ENCODE peak calls at places on chromosomes 4 and X, in ten cellular contexts. V is caudate nucleus; L is neuronal stem cell; N is prostate gland; O is IMR-90; C is heart right ventricle; X is CD8-positive, alpha-beta memory T cell; D is CD4-positive, alpha-beta memory T cell; R is left ventricle myocardium inferior; E is dorsolateral prefrontal cortex. Z is an unnamed sample.
A peak's percentile ranks its signal among the peaks of the same experiment; 100 is the strongest.

GRCh38 chr4:98939892-98940298 is 11.0 kb upstream of the EIF4E start:
- DNase-seq in C (no peak), N (peak; percentile 8), D (peak; percentile 32), L (peak; percentile 27), E (no peak), R (no peak), V (no peak), O (peak; percentile 80), X (no peak), Z (peak; percentile 48)

GRCh38 chr4:114358901-114359300 is 239.7 kb upstream of the UGT8 start:
- DNase-seq in R (no peak), N (no peak), V (no peak), E (no peak), C (no peak), X (no peak), O (no peak), D (no peak), L (no peak), Z (no peak)

GRCh38 chr4:66048861-66049260 is 378.6 kb upstream of the EPHA5 start:
- DNase-seq in R (no peak), D (no peak), E (no peak), X (no peak), N (no peak), V (no peak), L (no peak), C (no peak), O (no peak), Z (peak; percentile 78)

GRCh38 chr4:122980860-122981259 is 58.5 kb upstream of the NUDT6 start:
- DNase-seq in L (no peak), N (no peak), E (no peak), X (no peak), D (no peak), O (no peak), R (no peak), C (no peak), V (no peak), Z (no peak)

GRCh38 chr4:6190486-6190885 is 9.9 kb downstream of the JAKMIP1 start:
- DNase-seq in D (no peak), L (no peak), C (no peak), X (no peak), R (no peak), O (no peak), N (no peak), V (no peak), E (no peak), Z (no peak)

GRCh38 chrX:31506360-31506759 is 434.5 kb upstream of the FTHL17 start:
- DNase-seq in X (no peak), O (no peak), L (no peak), C (no peak), V (no peak), R (no peak), D (no peak), N (no peak), E (no peak), Z (no peak)

GRCh38 chr4:80529021-80529420 is 193.5 kb downstream of the CFAP299 start:
- DNase-seq in D (no peak), C (no peak), X (no peak), E (no peak), V (no peak), R (no peak), L (no peak), O (peak; percentile 61), N (no peak), Z (no peak)

GRCh38 chrX:50067435-50068292 is 133.1 kb downstream of the AKAP4 start:
- DNase-seq in E (peak; percentile 30), L (peak; percentile 67), X (no peak), O (peak; percentile 47), C (no peak), D (no peak), N (no peak), V (peak; percentile 3), R (no peak), Z (no peak)

GRCh38 chr4:91280551-91281290 is 1023.0 kb upstream of the GRID2 start:
- DNase-seq in X (no peak), C (no peak), D (no peak), V (no peak), E (no peak), N (no peak), L (no peak), O (no peak), R (no peak), Z (no peak)

GRCh38 chr4:128653514-128654420 is 155.7 kb upstream of the JADE1 start:
- DNase-seq in V (peak; percentile 32), D (no peak), O (peak; percentile 70), L (peak; percentile 76), N (peak; percentile 66), E (peak; percentile 19), C (peak; percentile 47), X (no peak), R (peak; percentile 56), Z (no peak)

GRCh38 chr4:40333921-40334352 is 1.2 kb upstream of the CHRNA9 start:
- DNase-seq in N (no peak), D (no peak), C (no peak), X (no peak), E (peak; percentile 6), R (no peak), L (no peak), O (peak; percentile 76), V (peak; percentile 10), Z (no peak)

GRCh38 chr4:188218392-188218791 is 79.2 kb downstream of the TRIML1 start:
- DNase-seq in N (no peak), V (no peak), L (no peak), D (no peak), E (no peak), R (no peak), C (no peak), X (no peak), O (no peak), Z (no peak)

GRCh38 chr4:118770741-118771187 is 65.2 kb downstream of the SEC24D start:
- DNase-seq in L (no peak), V (no peak), N (no peak), R (no peak), D (no peak), X (no peak), C (no peak), E (no peak), O (peak; percentile 39), Z (no peak)

GRCh38 chrX:40095588-40096394 is 2.0 kb downstream of the BCOR start:
- DNase-seq in E (no peak), L (no peak), V (peak; percentile 14), D (no peak), N (peak; percentile 7), X (no peak), O (no peak), C (no peak), R (peak; percentile 23), Z (no peak)

GRCh38 chr4:153722036-153722435 is 37.8 kb downstream of the RNF175 start:
- DNase-seq in X (no peak), N (no peak), L (no peak), C (no peak), R (no peak), D (no peak), O (no peak), E (no peak), V (no peak), Z (no peak)

GRCh38 chr4:113256946-113257345 is 207.5 kb downstream of the ANK2 start:
- DNase-seq in C (no peak), L (no peak), D (no peak), V (no peak), R (no peak), E (no peak), X (no peak), N (no peak), O (peak; percentile 8), Z (no peak)

GRCh38 chr4:30525662-30526061 is 194.5 kb upstream of the PCDH7 start:
- DNase-seq in X (no peak), C (no peak), V (no peak), L (no peak), E (no peak), D (no peak), R (no peak), N (no peak), O (no peak), Z (no peak)

DNA sequence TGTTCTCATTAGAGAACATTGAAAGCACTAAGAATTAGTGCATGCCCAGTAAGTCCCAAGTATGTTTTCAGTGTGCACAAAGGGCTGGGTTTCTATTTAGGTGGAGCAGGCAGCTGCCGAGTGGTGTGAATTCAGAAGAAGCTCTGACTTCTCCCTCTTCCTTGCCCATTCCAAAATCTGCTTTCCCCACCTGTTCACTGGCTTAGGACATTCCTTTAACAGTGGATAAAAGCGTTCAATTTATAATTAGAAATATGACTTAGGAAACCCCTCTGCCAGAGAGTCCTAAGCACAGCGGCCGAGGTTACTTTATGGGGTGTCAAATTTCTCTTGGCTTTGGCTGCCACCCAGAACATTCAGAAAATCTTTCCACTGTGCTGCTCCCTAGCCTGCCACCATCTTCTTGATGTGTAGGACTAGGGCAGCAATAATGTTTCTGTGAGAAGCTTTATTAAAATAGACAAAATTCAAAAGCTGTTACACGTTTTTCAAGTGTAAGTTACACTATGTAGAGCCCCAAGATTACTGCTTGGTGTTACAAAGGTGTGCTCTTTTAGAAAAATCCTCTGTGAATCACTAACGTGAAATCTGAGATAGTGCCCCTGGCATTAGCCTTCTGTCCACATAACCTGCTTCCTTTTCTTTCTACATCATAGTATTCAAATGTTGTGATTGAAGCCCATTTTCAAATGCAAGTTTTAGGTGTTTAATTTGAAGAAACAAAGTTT is 191.6 kb upstream of the ANKRD50 start:
- DNase-seq in C (peak; percentile 46), D (no peak), V (no peak), O (peak; percentile 68), N (peak; percentile 62), R (peak; percentile 18), E (no peak), L (no peak), X (no peak), Z (no peak)
- H3K27ac ChIP-seq in C (no peak overlapping the region), D (no peak overlapping the region), V (no peak overlapping the region), O (no peak overlapping the region), N (peak overlapping the region; percentile 3), R (peak overlapping the region; percentile 65), E (no peak overlapping the region), L (no peak overlapping the region), X (no peak overlapping the region), Z (no peak overlapping the region)

GRCh38 chrX:36909584-36909983 is 98.6 kb upstream of the FAM47C start:
- DNase-seq in O (no peak), E (no peak), R (no peak), D (no peak), N (no peak), V (no peak), C (no peak), L (no peak), X (no peak), Z (no peak)
- H3K27ac ChIP-seq in O (no peak overlapping the region), E (no peak overlapping the region), R (no peak overlapping the region), D (no peak overlapping the region), N (no peak overlapping the region), V (no peak overlapping the region), C (no peak overlapping the region), L (no peak overlapping the region), X (no peak overlapping the region), Z (no peak overlapping the region)

GRCh38 chr4:156575430-156576073 is 396.0 kb downstream of the PDGFC start:
- DNase-seq in X (no peak), N (no peak), C (no peak), O (no peak), E (no peak), R (no peak), V (no peak), L (no peak), D (no peak), Z (no peak)
- H3K27ac ChIP-seq in X (no peak overlapping the region), N (no peak overlapping the region), C (no peak overlapping the region), O (no peak overlapping the region), E (no peak overlapping the region), R (no peak overlapping the region), V (no peak overlapping the region), L (no peak overlapping the region), D (no peak overlapping the region), Z (no peak overlapping the region)

DNA sequence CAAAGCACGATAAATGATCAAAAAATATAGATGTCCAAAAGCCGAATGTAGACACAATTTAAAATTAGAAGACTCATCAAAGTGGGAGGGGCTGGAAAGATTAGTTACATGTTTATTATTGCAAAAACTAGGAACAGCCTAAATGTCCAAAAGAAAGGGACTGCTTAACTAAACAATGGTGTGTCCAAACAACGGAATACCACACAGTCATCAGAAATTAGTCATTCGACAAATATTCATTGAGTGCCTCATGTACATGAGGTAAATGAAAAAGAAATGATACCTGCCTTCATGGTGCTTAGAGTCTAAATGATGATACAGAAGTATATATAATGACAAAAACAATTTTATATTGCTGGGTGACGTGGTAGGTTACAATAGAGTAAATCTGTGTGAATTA is 139.7 kb downstream of the MAML3 start:
- DNase-seq in N (no peak), D (no peak), E (no peak), R (no peak), X (no peak), V (no peak), C (no peak), O (peak; percentile 39), L (no peak), Z (no peak)
- H3K27ac ChIP-seq in N (no peak overlapping the region), D (no peak overlapping the region), E (no peak overlapping the region), R (no peak overlapping the region), X (no peak overlapping the region), V (no peak overlapping the region), C (no peak overlapping the region), O (no peak overlapping the region), L (no peak overlapping the region), Z (no peak overlapping the region)